ENCODE peak calls at places on chromosome 20, in nine cellular contexts. E is body of pancreas, Y is IMR-90, C is fibroblast of pulmonary artery, L is PC-9, D is right lobe of liver, M is AG09319, K is tibial artery, G is AG10803. R is an unnamed sample.

GRCh38 chr20:58923117-58923712 is 57.8 kb upstream of the NELFCD start:
- DNase-seq in C (no peak), M (no peak), G (no peak), Y (no peak), K (no peak), L (no peak), E (no peak), D (no peak), R (no peak)

GRCh38 chr20:61559706-61560315 is 307.8 kb downstream of the CDH4 start:
- DNase-seq in E (no peak), D (no peak), C (no peak), M (no peak), K (no peak), G (no peak), Y (no peak), L (no peak), R (no peak)

GRCh38 chr20:17843246-17844132 is 125.1 kb downstream of the SNX5 start:
- DNase-seq in Y (peak), G (peak), L (no peak), C (peak), M (peak), K (peak), D (no peak), E (peak), R (no peak)

GRCh38 chr20:63978319-63979220 is 872 bp downstream of the SAMD10 start:
- DNase-seq in M (no peak), D (peak), K (peak), C (no peak), G (peak), L (peak), E (peak), Y (peak), R (no peak)

GRCh38 chr20:34797012-34797720 is 28.3 kb downstream of the NCOA6 start:
- DNase-seq in K (no peak), L (no peak), G (no peak), C (no peak), M (no peak), D (no peak), Y (no peak), E (no peak), R (no peak)

GRCh38 chr20:51034988-51035656 is 12.2 kb upstream of the KCNG1 start:
- DNase-seq in E (no peak), G (no peak), Y (no peak), D (no peak), C (no peak), M (no peak), L (no peak), K (no peak), R (no peak)

GRCh38 chr20:19750907-19751636 is 7.0 kb upstream of the RIN2 start:
- DNase-seq in L (no peak), C (no peak), K (no peak), Y (no peak), G (no peak), E (no peak), M (no peak), D (no peak), R (no peak)

GRCh38 chr20:21224217-21224616 is 78.9 kb upstream of the XRN2 start:
- DNase-seq in E (no peak), D (no peak), Y (no peak), L (no peak), C (no peak), K (no peak), M (no peak), G (no peak), R (no peak)

GRCh38 chr20:438581-439469 is 23.5 kb downstream of the TBC1D20 start:
- DNase-seq in D (no peak), L (no peak), M (no peak), G (no peak), E (no peak), Y (no peak), C (no peak), K (no peak), R (no peak)

GRCh38 chr20:8647868-8648495 is 420.9 kb upstream of the PLCB4 start:
- DNase-seq in D (no peak), L (no peak), Y (no peak), C (peak), G (peak), E (no peak), K (no peak), M (no peak), R (no peak)

GRCh38 chr20:64093013-64093503 is 8.9 kb upstream of the LKAAEAR1 start:
- DNase-seq in L (no peak), K (no peak), G (no peak), C (no peak), M (no peak), E (no peak), D (no peak), Y (no peak), R (no peak)

GRCh38 chr20:61887694-61888093 is 178.0 kb downstream of the TAF4 start:
- DNase-seq in L (no peak), E (no peak), M (no peak), G (no peak), K (no peak), D (no peak), Y (no peak), C (no peak), R (peak)

GRCh38 chr20:39676857-39677351 is 714.8 kb downstream of the DHX35 start:
- DNase-seq in E (peak), C (peak), G (peak), Y (peak), M (no peak), D (no peak), K (no peak), L (no peak), R (no peak)

GRCh38 chr20:40431611-40432010 is 257.4 kb downstream of the MAFB start:
- DNase-seq in E (no peak), G (peak), K (no peak), M (no peak), D (no peak), C (no peak), Y (no peak), L (no peak), R (no peak)

GRCh38 chr20:57746832-57747404 is 37.1 kb upstream of the PMEPA1 start:
- DNase-seq in G (no peak), E (no peak), C (no peak), M (no peak), Y (no peak), K (no peak), D (no peak), L (no peak), R (no peak)

GRCh38 chr20:672975-673604 is 2.5 kb downstream of the SCRT2 start:
- DNase-seq in Y (no peak), G (no peak), K (no peak), C (no peak), E (no peak), L (peak), D (no peak), M (no peak), R (no peak)

GRCh38 chr20:49505518-49505917 is 23.1 kb upstream of the KCNB1 start:
- DNase-seq in C (peak), E (no peak), K (no peak), L (no peak), D (peak), M (no peak), Y (peak), G (peak), R (no peak)

GRCh38 chr20:1827974-1828785 is 67.0 kb upstream of the SIRPA start:
- DNase-seq in M (no peak), G (no peak), K (no peak), D (peak), E (peak), L (peak), Y (no peak), C (no peak), R (no peak)

GRCh38 chr20:63958964-63959698 is 2.9 kb upstream of the UCKL1 start:
- DNase-seq in G (no peak), K (no peak), E (no peak), D (no peak), C (no peak), M (no peak), L (no peak), Y (no peak), R (no peak)

GRCh38 chr20:25285856-25286798 is 38.2 kb downstream of the PYGB start:
- DNase-seq in M (no peak), K (peak), D (peak), G (no peak), E (peak), C (no peak), Y (no peak), L (peak), R (peak)

GRCh38 chr20:10511507-10512231 is 76.6 kb downstream of the SLX4IP start:
- DNase-seq in C (peak), G (peak), Y (peak), M (peak), L (peak), K (peak), D (peak), E (peak), R (no peak)

GRCh38 chr20:37296371-37296770 is 6.9 kb downstream of the MANBAL start:
- DNase-seq in Y (no peak), C (no peak), K (no peak), M (no peak), E (no peak), D (no peak), L (no peak), G (no peak), R (no peak)

GRCh38 chr20:37295001-37295400 is 5.5 kb downstream of the MANBAL start:
- DNase-seq in K (no peak), Y (peak), M (peak), C (peak), D (no peak), E (no peak), L (peak), G (peak), R (peak)

GRCh38 chr20:37297066-37297736 is 7.7 kb downstream of the MANBAL start:
- DNase-seq in M (no peak), L (no peak), Y (peak), E (no peak), C (peak), K (peak), G (peak), D (no peak), R (no peak)

GRCh38 chr20:37294262-37294981 is 5.0 kb downstream of the MANBAL start:
- DNase-seq in C (no peak), Y (peak), G (peak), L (no peak), E (no peak), M (no peak), K (no peak), D (no peak), R (peak)

DNA sequence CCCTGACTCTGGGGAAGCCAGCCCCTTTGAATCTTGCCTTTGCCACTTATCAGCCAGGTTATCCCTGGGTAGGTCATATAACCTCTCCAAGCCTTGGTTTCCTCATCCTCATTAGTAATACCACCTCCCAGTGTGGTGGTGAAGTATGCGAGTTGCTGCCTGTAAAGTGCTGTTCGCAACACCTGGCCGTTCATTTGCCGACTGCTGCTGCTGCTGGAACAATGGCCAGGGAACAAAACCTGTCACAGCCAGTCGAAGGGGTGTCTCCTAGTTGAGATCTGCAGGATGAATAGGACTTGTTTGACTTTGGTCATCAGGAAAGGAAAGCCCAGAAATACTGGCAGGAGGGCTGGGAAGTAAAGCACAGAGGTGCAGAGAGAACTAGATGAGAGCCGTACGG is 6.1 kb downstream of the MANBAL start:
- DNase-seq in Y (no peak), L (no peak), D (no peak), K (no peak), G (no peak), C (no peak), E (no peak), M (no peak), R (no peak)
- TF ChIP-seq CTCF in Y (no peak), L (no peak), D (no peak), K (no peak), G (no peak), C (no peak), E (no peak), M (no peak), R (no peak)

DNA sequence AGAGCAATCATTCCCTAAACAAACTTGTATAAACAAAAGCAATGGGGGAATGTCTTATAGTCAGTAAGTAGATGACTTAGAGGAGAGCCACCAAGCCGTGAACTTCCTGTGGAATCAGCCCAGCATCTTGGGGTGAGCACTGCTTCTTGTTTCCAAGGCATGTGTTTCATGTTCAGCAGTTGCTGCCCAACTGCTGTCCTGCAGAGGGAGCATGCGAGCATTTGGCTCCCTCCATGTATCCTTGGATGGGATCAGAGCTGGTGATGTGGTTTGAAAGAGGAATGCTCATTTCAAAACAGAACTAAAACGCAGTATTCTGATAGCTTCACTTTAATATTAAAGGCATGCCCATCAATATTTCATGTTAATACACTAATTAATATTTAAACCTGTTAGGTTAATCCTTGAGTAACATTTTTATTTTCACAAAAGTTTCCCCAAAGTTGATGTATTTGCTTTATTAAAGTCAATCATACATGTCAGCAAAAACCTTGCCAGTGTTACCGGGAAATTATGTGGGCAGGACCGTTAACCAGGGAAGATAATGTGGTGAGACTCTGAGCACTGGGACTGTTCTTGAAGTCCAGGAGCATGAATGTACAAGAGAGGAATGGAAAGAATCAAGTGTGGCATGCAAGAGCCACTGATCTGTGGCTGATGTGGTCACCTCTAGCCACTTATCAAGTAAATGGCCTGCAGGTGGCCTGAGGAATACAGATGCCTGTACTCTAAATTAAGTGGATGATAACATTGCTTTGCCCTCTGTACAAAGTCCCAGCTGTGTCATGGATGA is 172.2 kb upstream of the GGTLC1 start:
- DNase-seq in D (peak), L (no peak), K (peak), E (peak), Y (peak), G (peak), M (peak), C (peak), R (no peak)
- TF ChIP-seq CTCF in D (peak), L (peak), K (peak), E (peak), Y (peak), G (peak), M (peak), C (peak), R (peak)

DNA sequence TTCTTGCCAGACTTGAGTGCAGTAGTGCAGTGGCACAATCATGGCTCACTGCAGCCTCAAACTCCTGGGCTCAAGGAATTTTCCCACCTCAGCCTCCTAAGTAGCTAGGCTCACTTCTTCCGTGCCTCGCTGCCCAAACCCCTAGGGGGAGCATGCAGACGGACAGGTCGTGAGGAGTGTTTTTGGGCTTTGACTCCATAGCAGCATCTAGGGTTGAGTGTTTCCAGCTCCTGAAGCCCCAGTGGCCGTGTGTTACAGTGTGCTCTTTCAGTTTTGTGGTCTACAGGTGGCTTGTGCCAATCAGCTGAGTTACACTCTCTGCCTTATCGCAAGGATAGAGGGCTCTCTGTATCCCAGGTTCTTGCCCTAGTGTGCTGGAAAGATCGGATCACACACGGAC is 33.4 kb downstream of the NCOA3 start:
- DNase-seq in G (no peak), C (no peak), E (no peak), L (no peak), Y (no peak), D (no peak), M (no peak), K (no peak), R (no peak)
- TF ChIP-seq CTCF in G (no peak), C (no peak), E (no peak), L (no peak), Y (no peak), D (no peak), M (no peak), K (no peak), R (peak)

GRCh38 chr20:46087161-46087560 is 2.6 kb downstream of the NCOA5 start:
- DNase-seq in L (peak), Y (peak), M (no peak), G (peak), E (no peak), C (peak), D (no peak), K (no peak), R (no peak)
- TF ChIP-seq CTCF in L (peak), Y (peak), M (peak), G (peak), E (peak), C (peak), D (peak), K (peak), R (peak)

DNA sequence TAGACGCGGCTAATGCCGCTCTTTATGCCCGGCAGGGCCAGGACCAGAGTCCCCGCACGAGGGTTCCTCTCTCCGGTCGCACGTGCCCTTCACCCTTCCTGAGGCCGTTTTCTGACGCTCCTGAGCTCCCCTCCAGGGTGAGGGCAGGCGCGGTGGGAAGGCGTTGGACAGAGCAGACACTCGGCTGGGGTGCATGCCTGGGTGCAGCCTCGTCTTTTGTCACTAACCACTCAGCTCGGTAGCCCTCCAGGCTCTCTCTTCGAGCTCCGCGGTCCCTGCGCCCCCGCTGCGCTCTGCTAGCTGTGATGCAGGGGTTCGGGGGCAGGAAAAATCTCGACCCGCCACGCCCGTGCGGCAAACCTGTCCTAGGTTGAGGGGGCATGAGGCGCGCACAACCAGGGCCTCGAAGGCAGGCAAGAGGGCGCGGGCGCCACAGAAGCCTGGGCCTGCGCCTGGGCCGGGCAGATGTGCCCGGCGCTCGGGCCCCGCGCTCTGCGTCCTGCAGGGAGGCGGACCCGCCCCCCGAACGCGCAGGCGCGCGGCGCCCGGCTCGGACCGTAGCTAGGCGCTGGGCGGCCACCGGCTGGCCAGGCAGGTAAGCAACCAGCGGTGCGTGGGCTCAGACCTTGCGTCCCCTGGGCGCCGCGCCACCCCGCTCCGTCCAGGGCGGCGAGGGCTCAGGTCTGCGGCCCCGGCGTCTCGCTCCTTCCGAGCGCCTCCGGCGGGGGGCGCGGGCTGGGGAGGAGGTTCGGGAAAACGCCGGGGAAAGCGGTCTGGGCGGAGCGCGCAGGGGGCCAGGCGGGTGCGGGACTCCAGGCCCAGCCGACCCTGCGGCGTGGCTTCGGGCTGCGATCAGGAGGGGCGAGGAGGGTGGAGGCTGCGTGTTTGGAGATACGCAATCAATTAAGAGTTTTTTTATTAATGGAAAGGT is at the start of gene L3MBTL1:
- DNase-seq in D (peak), M (no peak), K (no peak), G (peak), L (no peak), E (peak), C (peak), Y (peak), R (no peak)
- TF ChIP-seq CTCF in D (no peak), M (no peak), K (no peak), G (no peak), L (no peak), E (no peak), C (no peak), Y (no peak), R (peak)

DNA sequence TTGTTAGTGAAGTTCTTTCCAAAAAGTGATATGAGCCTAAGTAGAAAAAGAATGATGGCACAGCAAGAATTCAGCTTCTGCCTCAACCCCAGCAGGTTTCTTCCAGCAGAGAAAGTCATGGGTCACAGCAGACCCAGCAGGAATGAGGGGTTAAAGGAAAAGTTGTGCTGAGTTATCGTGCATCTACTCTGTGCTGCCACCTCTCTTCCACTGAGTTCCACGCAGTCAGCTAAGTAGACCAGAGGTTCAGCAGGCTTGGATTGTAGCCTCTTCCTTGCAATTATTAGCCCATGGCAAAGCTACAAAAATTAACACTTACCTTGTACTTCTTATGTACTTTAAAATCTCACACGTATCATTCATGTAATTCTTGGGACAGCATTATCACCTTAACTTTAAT is 510.8 kb downstream of the PTPRT start:
- DNase-seq in D (no peak), K (no peak), E (peak), M (no peak), L (peak), Y (no peak), G (no peak), C (no peak), R (no peak)
- TF ChIP-seq CTCF in D (peak), K (no peak), E (peak), M (no peak), L (peak), Y (no peak), G (no peak), C (no peak), R (no peak)

GRCh38 chr20:31698243-31698802 is 24.3 kb downstream of the BCL2L1 start:
- DNase-seq in K (no peak), C (no peak), Y (no peak), L (no peak), M (no peak), G (no peak), D (no peak), E (no peak), R (no peak)

GRCh38 chr20:31694842-31695593 is 27.6 kb downstream of the BCL2L1 start:
- DNase-seq in D (no peak), L (no peak), G (no peak), C (no peak), E (no peak), Y (no peak), K (no peak), M (no peak), R (no peak)

GRCh38 chr20:31693987-31694661 is 28.5 kb downstream of the BCL2L1 start:
- DNase-seq in C (no peak), E (no peak), Y (no peak), D (no peak), G (no peak), K (no peak), L (no peak), M (no peak), R (no peak)

GRCh38 chr20:31693402-31693801 is 29.3 kb downstream of the BCL2L1 start:
- DNase-seq in G (no peak), Y (no peak), D (no peak), K (no peak), L (no peak), C (no peak), E (no peak), M (no peak), R (no peak)

GRCh38 chr20:31695849-31696804 is 26.5 kb downstream of the BCL2L1 start:
- DNase-seq in L (peak), M (no peak), E (no peak), C (peak), G (peak), Y (peak), K (no peak), D (peak), R (no peak)
- TF ChIP-seq CTCF in L (no peak), M (no peak), E (no peak), C (no peak), G (no peak), Y (no peak), K (no peak), D (no peak), R (no peak)

R was measured in chondrocyte.